ENCODE peak calls at places on chromosomes 3 and 15, in five cellular contexts. N, M, V, B and T are unnamed samples.
A peak's percentile ranks its signal among the peaks of the same experiment; 100 is the strongest.

GRCh38 chr3:46668591-46668990 is 24.9 kb downstream of the ALS2CL start:
- DNase-seq in N (no peak), M (no peak), V (no peak), B (no peak), T (no peak)

GRCh38 chr15:28147827-28148226 is 48.7 kb upstream of the OCA2 start:
- DNase-seq in N (no peak), M (no peak), V (no peak), B (no peak), T (no peak)

GRCh38 chr15:72178976-72179585 is 18.5 kb downstream of the GRAMD2A start:
- DNase-seq in N (no peak), M (peak; percentile 23), V (no peak), B (no peak), T (no peak)

GRCh38 chr3:23796518-23796917 is 9.2 kb upstream of the UBE2E1 start:
- DNase-seq in N (no peak), M (no peak), V (no peak), B (no peak), T (no peak)

GRCh38 chr15:92118162-92118935 is 264.8 kb downstream of the SLCO3A1 start:
- DNase-seq in N (no peak), M (peak; percentile 88), V (no peak), B (no peak), T (no peak)

GRCh38 chr3:81490541-81491288 is 270.7 kb downstream of the GBE1 start:
- DNase-seq in N (peak; percentile 84), M (peak; percentile 97), V (peak; percentile 96), B (peak; percentile 87), T (peak; percentile 23)

GRCh38 chr15:22944651-22945050 is 35.5 kb downstream of the CYFIP1 start:
- DNase-seq in N (no peak), M (no peak), V (no peak), B (no peak), T (no peak)

GRCh38 chr15:76377751-76378150 is 41.2 kb downstream of the ISL2 start:
- DNase-seq in N (no peak), M (no peak), V (no peak), B (no peak), T (no peak)

GRCh38 chr3:177739461-177739860 is 542.2 kb upstream of the TBL1XR1 start:
- DNase-seq in N (no peak), M (no peak), V (no peak), B (no peak), T (no peak)

GRCh38 chr3:177150970-177151627 is 46.2 kb downstream of the TBL1XR1 start:
- DNase-seq in N (no peak), M (no peak), V (peak; percentile 82), B (no peak), T (peak; percentile 10)

GRCh38 chr3:127712881-127713771 is 40.4 kb downstream of the ABTB1 start:
- DNase-seq in N (no peak), M (no peak), V (no peak), B (no peak), T (no peak)

GRCh38 chr15:66885281-66885915 is 180.0 kb upstream of the SMAD3 start:
- DNase-seq in N (no peak), M (no peak), V (no peak), B (no peak), T (no peak)

GRCh38 chr15:74618841-74619596 is 3.4 kb downstream of the CLK3 start:
- DNase-seq in N (no peak), M (no peak), V (no peak), B (no peak), T (no peak)

GRCh38 chr15:31930967-31931366 is 99.3 kb upstream of the CHRNA7 start:
- DNase-seq in N (no peak), M (no peak), V (no peak), B (no peak), T (no peak)

GRCh38 chr3:58038675-58039302 is 30.6 kb downstream of the FLNB start:
- DNase-seq in N (no peak), M (no peak), V (no peak), B (no peak), T (no peak)

GRCh38 chr3:155352900-155353490 is 59.5 kb upstream of the STRIT1 start:
- DNase-seq in N (peak; percentile 68), M (peak; percentile 79), V (peak; percentile 53), B (no peak), T (no peak)

GRCh38 chr15:25693321-25694237 is 169.5 kb downstream of the ATP10A start:
- DNase-seq in N (no peak), M (peak; percentile 64), V (peak; percentile 22), B (peak; percentile 67), T (no peak)

GRCh38 chr15:68817304-68818087 is 3.2 kb downstream of the ANP32A start:
- DNase-seq in N (peak; percentile 84), M (peak; percentile 66), V (peak; percentile 67), B (peak; percentile 67), T (no peak)

GRCh38 chr3:177772908-177773557 is 575.8 kb upstream of the TBL1XR1 start:
- DNase-seq in N (peak; percentile 48), M (no peak), V (no peak), B (no peak), T (no peak)

GRCh38 chr3:51535146-51536019 is 3.1 kb upstream of the RAD54L2 start:
- DNase-seq in N (no peak), M (no peak), V (no peak), B (no peak), T (no peak)

GRCh38 chr15:99984491-99985243 is 251.4 kb upstream of the LYSMD4 start:
- DNase-seq in N (no peak), M (no peak), V (no peak), B (no peak), T (no peak)

GRCh38 chr3:192916455-192917257 is 1.0 kb downstream of the MB21D2 start:
- DNase-seq in N (no peak), M (peak; percentile 93), V (peak; percentile 70), B (peak; percentile 65), T (no peak)

GRCh38 chr3:35651888-35652287 is 12.6 kb downstream of the ARPP21 start:
- DNase-seq in N (no peak), M (no peak), V (peak; percentile 32), B (no peak), T (no peak)

DNA sequence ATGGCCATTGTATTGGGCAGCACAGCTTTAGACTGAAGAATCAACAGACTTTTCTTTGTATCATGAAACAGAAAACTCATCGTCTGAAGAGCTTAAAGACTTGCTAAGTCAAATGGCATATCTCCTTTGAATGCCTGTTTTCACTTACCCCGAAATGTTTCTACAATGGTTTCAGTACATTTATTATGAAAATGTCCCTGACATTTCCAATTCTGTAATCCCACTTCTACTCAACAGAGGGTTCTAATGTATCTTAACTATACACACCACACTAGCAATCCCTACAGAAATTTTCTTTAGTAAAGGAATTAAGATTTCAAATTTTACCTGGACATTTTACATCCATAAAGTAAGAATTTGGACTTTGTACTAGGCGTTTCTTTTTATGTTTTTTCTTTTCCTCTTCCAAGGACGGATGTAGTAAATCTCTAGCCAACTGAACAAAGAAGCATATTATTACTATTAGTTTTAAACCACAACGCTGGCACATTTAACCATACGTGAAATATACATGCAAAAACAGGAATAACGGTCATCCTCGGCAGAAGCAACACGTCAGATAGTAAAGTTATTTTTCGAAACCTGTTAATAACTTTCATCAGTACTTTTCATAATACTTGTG is 1.1 kb downstream of the RPS27L start:
- DNase-seq in N (peak; percentile 10), M (no peak), V (peak; percentile 28), B (no peak), T (no peak)
- TF ChIP-seq CTCF in N (no peak), M (no peak), V (peak; percentile 19), B (no peak), T (no peak)

DNA sequence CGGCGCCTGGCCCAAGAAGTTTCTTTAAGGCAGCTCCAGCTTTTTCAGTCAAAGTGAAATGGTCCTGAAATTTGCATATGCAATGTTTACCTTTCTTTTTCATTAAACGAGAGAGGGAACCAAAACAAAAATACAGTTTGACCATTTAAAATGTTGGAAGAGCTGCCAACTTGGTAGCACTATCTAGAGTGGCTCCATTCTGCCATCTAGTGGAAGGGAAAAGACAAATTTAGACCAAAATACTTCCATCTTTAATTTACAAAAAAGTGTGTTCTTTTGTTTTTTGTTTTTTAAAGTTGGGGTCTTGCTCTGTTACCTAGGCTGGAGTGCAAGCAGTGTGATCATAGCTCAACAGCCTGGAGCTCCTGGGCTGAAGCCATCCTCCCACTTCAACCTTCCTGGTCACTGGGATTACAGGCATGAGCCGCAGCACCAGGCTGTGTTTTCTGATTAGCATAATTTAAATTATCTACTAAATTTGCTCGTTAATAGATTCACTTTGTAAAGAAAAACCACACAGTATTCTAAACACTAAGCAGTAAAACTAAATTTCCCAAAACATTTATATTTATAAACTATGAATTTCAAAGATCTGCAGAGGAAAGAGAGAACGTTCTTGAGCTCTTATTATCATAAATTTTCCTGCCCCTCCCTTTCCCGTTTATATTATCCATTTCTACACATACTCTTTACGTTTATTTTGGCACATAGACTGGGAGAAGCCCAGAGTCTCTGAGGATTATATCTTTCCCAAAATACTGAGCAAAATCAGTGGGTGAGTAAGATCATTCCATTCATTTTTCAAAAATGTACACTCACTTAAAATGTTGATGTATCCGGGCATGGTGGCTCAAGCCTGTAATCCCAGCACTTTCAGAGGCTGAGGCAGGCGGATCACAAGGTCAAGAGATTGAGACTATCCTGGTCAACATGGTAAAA is 15.4 kb upstream of the RFC4 start:
- DNase-seq in N (peak; percentile 83), M (peak; percentile 85), V (peak; percentile 81), B (no peak), T (no peak)
- TF ChIP-seq CTCF in N (peak; percentile 81), M (peak; percentile 74), V (peak; percentile 72), B (peak; percentile 54), T (peak; percentile 63)

GRCh38 chr15:90249123-90249863 is at the start of gene TTLL13:
- DNase-seq in N (peak; percentile 73), M (peak; percentile 97), V (peak; percentile 86), B (peak; percentile 100), T (peak; percentile 50)
- TF ChIP-seq CTCF in N (no peak), M (no peak), V (no peak), B (no peak), T (no peak)

DNA sequence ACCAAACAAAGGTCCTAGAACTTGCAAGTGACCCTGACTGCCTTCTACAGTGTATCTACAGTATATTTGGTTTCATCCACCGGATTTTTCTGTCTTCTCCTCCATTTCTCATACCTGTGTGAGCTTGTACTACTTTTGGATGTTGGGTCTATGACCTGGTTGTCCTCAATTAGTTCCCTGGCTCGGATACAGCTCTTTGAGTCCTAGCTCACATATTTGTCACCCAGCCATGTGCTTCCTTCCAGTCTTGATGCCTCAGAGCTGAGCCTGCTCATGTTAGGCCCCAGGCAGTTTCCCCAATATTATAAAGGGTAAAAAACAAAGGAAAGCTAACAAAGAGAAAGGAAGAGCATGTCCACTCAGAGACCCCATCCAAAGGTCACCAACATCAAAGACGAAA is 28.2 kb downstream of the ZNF385D start:
- DNase-seq in N (no peak), M (no peak), V (no peak), B (no peak), T (no peak)
- TF ChIP-seq CTCF in N (no peak), M (no peak), V (no peak), B (no peak), T (no peak)